ENCODE peak calls at places on chromosomes 4 and X, in seven cellular contexts. V is activated naive CD8-positive, alpha-beta T cell treated with anti-CD3 and anti-CD28 coated beads for 36 hours; U is NCI-H1092 treated with DMSO at 0.1 percent for 48 hours; E is frontal cortex; B is SW 1271; M is RWPE1; S is iPS-NIHi11. L is an unnamed sample.

GRCh38 chrX:21943460-21944135 is 3.1 kb downstream of the SMS start:
- DNase-seq in V (no peak), U (no peak), E (no peak), B (peak; percentile 0), M (peak; percentile 55), S (no peak), L (peak; percentile 43)

GRCh38 chr4:41506071-41506470 is 31.9 kb upstream of the LIMCH1 start:
- DNase-seq in V (no peak), U (no peak), E (no peak), B (peak; percentile 67), M (no peak), S (no peak), L (peak; percentile 47)

GRCh38 chr4:6177587-6178197 is 22.7 kb downstream of the JAKMIP1 start:
- DNase-seq in V (no peak), U (no peak), E (no peak), B (no peak), M (no peak), S (peak; percentile 41), L (no peak)

GRCh38 chr4:56049428-56050212 is 100.9 kb downstream of the CEP135 start:
- DNase-seq in V (peak; percentile 12), U (peak; percentile 60), E (peak; percentile 14), B (no peak), M (peak; percentile 12), S (peak; percentile 61), L (no peak)

GRCh38 chr4:159360549-159360948 is 257.7 kb downstream of the RAPGEF2 start:
- DNase-seq in V (no peak), U (no peak), E (no peak), B (no peak), M (peak; percentile 59), S (no peak), L (no peak)

GRCh38 chr4:139555705-139556070 is 331 bp downstream of the SETD7 start:
- DNase-seq in V (no peak), U (no peak), E (peak; percentile 38), B (no peak), M (peak; percentile 28), S (peak; percentile 41), L (peak; percentile 44)

GRCh38 chr4:119029847-119030535 is 105.6 kb upstream of the MYOZ2 start:
- DNase-seq in V (no peak), U (no peak), E (no peak), B (no peak), M (no peak), S (no peak), L (no peak)

GRCh38 chr4:154593868-154594267 is 3.3 kb upstream of the FGA start:
- DNase-seq in V (no peak), U (no peak), E (no peak), B (no peak), M (no peak), S (no peak), L (no peak)

GRCh38 chr4:110631582-110632505 is 9.0 kb upstream of the PITX2 start:
- DNase-seq in V (peak; percentile 52), U (no peak), E (peak; percentile 76), B (peak; percentile 31), M (peak; percentile 76), S (peak; percentile 75), L (peak; percentile 40)

GRCh38 chrX:23403849-23404248 is 69.2 kb downstream of the PTCHD1 start:
- DNase-seq in V (no peak), U (peak; percentile 11), E (no peak), B (no peak), M (no peak), S (peak; percentile 18), L (no peak)

GRCh38 chr4:146214238-146214637 is at the start of gene REELD1:
- DNase-seq in V (no peak), U (no peak), E (no peak), B (no peak), M (no peak), S (no peak), L (no peak)

GRCh38 chrX:100649550-100650356 is 5.8 kb downstream of the SRPX2 start:
- DNase-seq in V (no peak), U (no peak), E (no peak), B (no peak), M (peak; percentile 43), S (peak; percentile 20), L (peak; percentile 73)

GRCh38 chr4:80566203-80566872 is 230.8 kb downstream of the CFAP299 start:
- DNase-seq in V (no peak), U (peak; percentile 29), E (no peak), B (no peak), M (no peak), S (no peak), L (no peak)

GRCh38 chrX:102154218-102154860 is 1.4 kb downstream of the BEX5 start:
- DNase-seq in V (no peak), U (peak; percentile 20), E (no peak), B (no peak), M (no peak), S (no peak), L (no peak)

GRCh38 chrX:13834316-13834715 is 17.4 kb upstream of the GPM6B start:
- DNase-seq in V (no peak), U (no peak), E (no peak), B (no peak), M (no peak), S (no peak), L (no peak)

GRCh38 chrX:48278958-48279357 is 23.8 kb downstream of the SSX1 start:
- DNase-seq in V (no peak), U (no peak), E (no peak), B (no peak), M (no peak), S (peak; percentile 2), L (no peak)

GRCh38 chr4:105145913-105146285 is 777 bp upstream of the TET2 start:
- DNase-seq in V (peak; percentile 39), U (peak; percentile 46), E (no peak), B (no peak), M (no peak), S (peak; percentile 38), L (no peak)

GRCh38 chr4:3246458-3247398 is 2.2 kb upstream of the MSANTD1 start:
- DNase-seq in V (no peak), U (no peak), E (no peak), B (no peak), M (no peak), S (no peak), L (no peak)

GRCh38 chrX:54540289-54540688 is 10.3 kb downstream of the GNL3L start:
- DNase-seq in V (no peak), U (no peak), E (no peak), B (no peak), M (no peak), S (no peak), L (no peak)

GRCh38 chrX:112614640-112615039 is 65.1 kb downstream of the LHFPL1 start:
- DNase-seq in V (no peak), U (no peak), E (no peak), B (no peak), M (no peak), S (peak; percentile 17), L (no peak)

GRCh38 chr4:96016615-96017299 is 176.9 kb downstream of the PDHA2 start:
- DNase-seq in V (no peak), U (no peak), E (no peak), B (no peak), M (peak; percentile 36), S (no peak), L (no peak)

GRCh38 chr4:142406051-142406549 is 440.0 kb downstream of the INPP4B start:
- DNase-seq in V (no peak), U (no peak), E (no peak), B (peak; percentile 33), M (peak; percentile 73), S (peak; percentile 60), L (peak; percentile 90)

GRCh38 chrX:124421898-124422622 is 75.7 kb downstream of the SH2D1A start:
- DNase-seq in V (no peak), U (no peak), E (no peak), B (no peak), M (peak; percentile 0), S (peak; percentile 7), L (no peak)

GRCh38 chrX:2692221-2693122 is 1.4 kb downstream of the CD99 start:
- DNase-seq in V (no peak), U (no peak), E (no peak), B (no peak), M (no peak), S (no peak), L (no peak)

GRCh38 chr4:174136013-174136412 is 147.5 kb downstream of the FBXO8 start:
- DNase-seq in V (no peak), U (no peak), E (no peak), B (no peak), M (no peak), S (no peak), L (no peak)